ENCODE peak calls at places on chromosomes 2 and 18, in nine cellular contexts. One of them, this sample, is unnamed.

GRCh38 chr18:10197097-10197496 is 257.3 kb upstream of the APCDD1 start:
- DNase-seq in HT-29: peak
- DNase-seq in naive thymus-derived CD8-positive, alpha-beta T cell: no peak
- DNase-seq in HEK293T: no peak
- DNase-seq in EL: no peak
- DNase-seq in right cardiac atrium: peak
- DNase-seq in globus pallidus: no peak
- DNase-seq in A549: no peak
- DNase-seq in ELF-1: no peak
- DNase-seq in this sample: no peak

GRCh38 chr2:158822212-158822611 is 27.1 kb downstream of the DAPL1 start:
- DNase-seq in globus pallidus: no peak
- DNase-seq in A549: no peak
- DNase-seq in EL: no peak
- DNase-seq in naive thymus-derived CD8-positive, alpha-beta T cell: no peak
- DNase-seq in right cardiac atrium: no peak
- DNase-seq in HT-29: no peak
- DNase-seq in HEK293T: no peak
- DNase-seq in ELF-1: peak
- DNase-seq in this sample: no peak

GRCh38 chr2:83112863-83113262 is 1346.2 kb downstream of the SUCLG1 start:
- DNase-seq in naive thymus-derived CD8-positive, alpha-beta T cell: no peak
- DNase-seq in HT-29: no peak
- DNase-seq in globus pallidus: no peak
- DNase-seq in ELF-1: no peak
- DNase-seq in EL: no peak
- DNase-seq in right cardiac atrium: no peak
- DNase-seq in HEK293T: no peak
- DNase-seq in A549: no peak
- DNase-seq in this sample: no peak

GRCh38 chr2:227853204-227853629 is 18.2 kb upstream of the DAW1 start:
- DNase-seq in naive thymus-derived CD8-positive, alpha-beta T cell: no peak
- DNase-seq in HT-29: no peak
- DNase-seq in right cardiac atrium: no peak
- DNase-seq in ELF-1: no peak
- DNase-seq in HEK293T: no peak
- DNase-seq in EL: peak
- DNase-seq in A549: peak
- DNase-seq in globus pallidus: no peak
- DNase-seq in this sample: no peak

GRCh38 chr2:134669731-134670669 is 48.8 kb downstream of the TMEM163 start:
- DNase-seq in EL: no peak
- DNase-seq in HEK293T: no peak
- DNase-seq in globus pallidus: no peak
- DNase-seq in right cardiac atrium: no peak
- DNase-seq in ELF-1: no peak
- DNase-seq in HT-29: no peak
- DNase-seq in A549: no peak
- DNase-seq in naive thymus-derived CD8-positive, alpha-beta T cell: peak
- DNase-seq in this sample: peak

GRCh38 chr2:173523497-173523896 is 168.8 kb downstream of the CDCA7 start:
- DNase-seq in EL: no peak
- DNase-seq in naive thymus-derived CD8-positive, alpha-beta T cell: no peak
- DNase-seq in globus pallidus: peak
- DNase-seq in A549: no peak
- DNase-seq in ELF-1: no peak
- DNase-seq in HEK293T: no peak
- DNase-seq in right cardiac atrium: no peak
- DNase-seq in HT-29: no peak
- DNase-seq in this sample: no peak

GRCh38 chr2:97726311-97727064 is 13.1 kb downstream of the ZAP70 start:
- DNase-seq in A549: no peak
- DNase-seq in right cardiac atrium: no peak
- DNase-seq in naive thymus-derived CD8-positive, alpha-beta T cell: no peak
- DNase-seq in HT-29: no peak
- DNase-seq in EL: peak
- DNase-seq in globus pallidus: no peak
- DNase-seq in HEK293T: no peak
- DNase-seq in ELF-1: no peak
- DNase-seq in this sample: no peak

GRCh38 chr18:50277935-50278334 is 3.4 kb downstream of the MBD1 start:
- DNase-seq in HT-29: no peak
- DNase-seq in HEK293T: no peak
- DNase-seq in globus pallidus: no peak
- DNase-seq in ELF-1: no peak
- DNase-seq in EL: peak
- DNase-seq in right cardiac atrium: no peak
- DNase-seq in A549: no peak
- DNase-seq in naive thymus-derived CD8-positive, alpha-beta T cell: no peak
- DNase-seq in this sample: no peak

GRCh38 chr2:32357545-32358482 is 991 bp downstream of the BIRC6 start:
- DNase-seq in right cardiac atrium: peak
- DNase-seq in EL: peak
- DNase-seq in naive thymus-derived CD8-positive, alpha-beta T cell: peak
- DNase-seq in globus pallidus: peak
- DNase-seq in HT-29: peak
- DNase-seq in A549: peak
- DNase-seq in ELF-1: peak
- DNase-seq in HEK293T: peak
- DNase-seq in this sample: no peak

GRCh38 chr18:8699948-8700347 is 5.4 kb upstream of the MTCL1 start:
- DNase-seq in EL: no peak
- DNase-seq in right cardiac atrium: no peak
- DNase-seq in globus pallidus: no peak
- DNase-seq in ELF-1: no peak
- DNase-seq in naive thymus-derived CD8-positive, alpha-beta T cell: no peak
- DNase-seq in HEK293T: no peak
- DNase-seq in A549: no peak
- DNase-seq in HT-29: no peak
- DNase-seq in this sample: no peak

GRCh38 chr2:39128919-39129391 is 8.1 kb upstream of the SOS1 start:
- DNase-seq in ELF-1: no peak
- DNase-seq in globus pallidus: no peak
- DNase-seq in HT-29: no peak
- DNase-seq in right cardiac atrium: no peak
- DNase-seq in naive thymus-derived CD8-positive, alpha-beta T cell: peak
- DNase-seq in HEK293T: no peak
- DNase-seq in EL: no peak
- DNase-seq in A549: no peak
- DNase-seq in this sample: peak

GRCh38 chr18:6929370-6930102 is 188.1 kb downstream of the LAMA1 start:
- DNase-seq in EL: no peak
- DNase-seq in HEK293T: no peak
- DNase-seq in right cardiac atrium: no peak
- DNase-seq in A549: no peak
- DNase-seq in ELF-1: peak
- DNase-seq in globus pallidus: no peak
- DNase-seq in naive thymus-derived CD8-positive, alpha-beta T cell: no peak
- DNase-seq in HT-29: peak
- DNase-seq in this sample: no peak

GRCh38 chr2:150847578-150847977 is 360.1 kb upstream of the RND3 start:
- DNase-seq in EL: no peak
- DNase-seq in ELF-1: no peak
- DNase-seq in HEK293T: no peak
- DNase-seq in A549: peak
- DNase-seq in HT-29: no peak
- DNase-seq in globus pallidus: no peak
- DNase-seq in naive thymus-derived CD8-positive, alpha-beta T cell: no peak
- DNase-seq in right cardiac atrium: no peak
- DNase-seq in this sample: no peak

GRCh38 chr2:141439524-141439923 is 691.3 kb downstream of the LRP1B start:
- DNase-seq in ELF-1: no peak
- DNase-seq in HEK293T: no peak
- DNase-seq in EL: no peak
- DNase-seq in right cardiac atrium: no peak
- DNase-seq in A549: no peak
- DNase-seq in naive thymus-derived CD8-positive, alpha-beta T cell: no peak
- DNase-seq in globus pallidus: no peak
- DNase-seq in HT-29: no peak
- DNase-seq in this sample: no peak

GRCh38 chr18:48693625-48694262 is 154.9 kb downstream of the CTIF start:
- DNase-seq in HT-29: no peak
- DNase-seq in globus pallidus: no peak
- DNase-seq in HEK293T: no peak
- DNase-seq in A549: no peak
- DNase-seq in ELF-1: no peak
- DNase-seq in naive thymus-derived CD8-positive, alpha-beta T cell: no peak
- DNase-seq in EL: peak
- DNase-seq in right cardiac atrium: no peak
- DNase-seq in this sample: no peak

GRCh38 chr2:50658883-50659282 is 373.0 kb downstream of the NRXN1 start:
- DNase-seq in globus pallidus: no peak
- DNase-seq in HEK293T: no peak
- DNase-seq in ELF-1: peak
- DNase-seq in A549: no peak
- DNase-seq in HT-29: no peak
- DNase-seq in right cardiac atrium: no peak
- DNase-seq in EL: no peak
- DNase-seq in naive thymus-derived CD8-positive, alpha-beta T cell: no peak
- DNase-seq in this sample: no peak

This sample was measured in effector CD4-positive, alpha-beta T cell.